ENCODE peak calls at places on chromosomes 5 and 9, in four cellular contexts. V is ACHN, W is activated T-cell treated with anti-CD3 and anti-CD28 coated beads for 24 hours, J is mucosa of descending colon. X is an unnamed sample.

GRCh38 chr5:68932830-68933434 is 160.9 kb upstream of the SLC30A5 start:
- DNase-seq in V (no peak), W (no peak), J (no peak), X (no peak)

GRCh38 chr5:139395844-139396640 is 1.1 kb upstream of the PROB1 start:
- DNase-seq in V (no peak), W (no peak), J (no peak), X (no peak)

GRCh38 chr9:82466616-82467251 is 478.2 kb downstream of the SPATA31D1 start:
- DNase-seq in V (peak; percentile 13), W (no peak), J (no peak), X (no peak)

GRCh38 chr5:10658265-10658664 is 94.4 kb downstream of the ANKRD33B start:
- DNase-seq in V (no peak), W (no peak), J (no peak), X (no peak)

GRCh38 chr5:154301726-154302125 is 111.2 kb downstream of the GALNT10 start:
- DNase-seq in V (no peak), W (no peak), J (no peak), X (no peak)

GRCh38 chr5:175377816-175378215 is 66.2 kb downstream of the DRD1 start:
- DNase-seq in V (no peak), W (no peak), J (no peak), X (no peak)

GRCh38 chr5:163917741-163918140 is 412.3 kb downstream of the MAT2B start:
- DNase-seq in V (no peak), W (no peak), J (no peak), X (no peak)

GRCh38 chr9:113488490-113488889 is 25.0 kb downstream of the RGS3 start:
- DNase-seq in V (no peak), W (no peak), J (no peak), X (no peak)

GRCh38 chr9:79799691-79800345 is 228.1 kb downstream of the TLE4 start:
- DNase-seq in V (no peak), W (no peak), J (no peak), X (no peak)

GRCh38 chr9:95333426-95333825 is 15.9 kb upstream of the FANCC start:
- DNase-seq in V (no peak), W (no peak), J (no peak), X (no peak)

GRCh38 chr5:14816999-14817761 is 54.4 kb downstream of the ANKH start:
- DNase-seq in V (no peak), W (peak; percentile 11), J (no peak), X (no peak)

GRCh38 chr9:99004115-99004514 is 60.4 kb downstream of the COL15A1 start:
- DNase-seq in V (no peak), W (no peak), J (no peak), X (no peak)

GRCh38 chr5:77080905-77081304 is 6.2 kb downstream of the ZBED3 start:
- DNase-seq in V (no peak), W (no peak), J (no peak), X (no peak)

GRCh38 chr5:176774216-176775171 is 35.9 kb upstream of the UNC5A start:
- DNase-seq in V (no peak), W (no peak), J (no peak), X (no peak)

GRCh38 chr5:100904259-100904822 is 1.3 kb upstream of the ST8SIA4 start:
- DNase-seq in V (no peak), W (peak; percentile 43), J (peak; percentile 50), X (peak; percentile 53)

X was measured in right lobe of liver.